ENCODE peak calls at places on chromosomes 6 and 20, in six cellular contexts. K is A549, I is heart right ventricle, W is mammary epithelial cell, P is choroid plexus epithelial cell, A is pancreas. F is an unnamed sample.

GRCh38 chr6:46626228-46626909 is 26.2 kb downstream of the CYP39A1 start:
- DNase-seq in K (peak), I (peak), W (peak), P (peak), A (no peak), F (peak)

GRCh38 chr6:146224988-146225387 is 196.1 kb downstream of the GRM1 start:
- DNase-seq in K (no peak), I (no peak), W (no peak), P (no peak), A (no peak), F (no peak)

GRCh38 chr6:63572733-63573139 is 456 bp downstream of the LOC128125822 start:
- DNase-seq in K (no peak), I (no peak), W (no peak), P (no peak), A (peak), F (no peak)

GRCh38 chr6:111874030-111874425 is 776 bp upstream of the FYN start:
- DNase-seq in K (no peak), I (peak), W (no peak), P (peak), A (no peak), F (peak)

GRCh38 chr20:19013907-19014306 is 198.5 kb upstream of the SLC24A3 start:
- DNase-seq in K (no peak), I (no peak), W (no peak), P (no peak), A (no peak), F (no peak)

GRCh38 chr6:9520417-9521151 is 894.3 kb downstream of the TFAP2A start:
- DNase-seq in K (peak), I (no peak), W (peak), P (peak), A (no peak), F (peak)

GRCh38 chr6:33702345-33702977 is 9.0 kb downstream of the UQCC2 start:
- DNase-seq in K (peak), I (no peak), W (peak), P (peak), A (no peak), F (peak)

GRCh38 chr6:30200551-30201281 is 12.5 kb downstream of the TRIM26 start:
- DNase-seq in K (no peak), I (no peak), W (no peak), P (no peak), A (no peak), F (no peak)

GRCh38 chr20:41632896-41633295 is 14.7 kb upstream of the CHD6 start:
- DNase-seq in K (no peak), I (no peak), W (peak), P (no peak), A (no peak), F (peak)

GRCh38 chr20:34332262-34332920 is 29.2 kb upstream of the AHCY start:
- DNase-seq in K (no peak), I (no peak), W (no peak), P (no peak), A (no peak), F (no peak)

GRCh38 chr20:41734506-41734945 is 116.3 kb upstream of the CHD6 start:
- DNase-seq in K (peak), I (peak), W (peak), P (peak), A (no peak), F (peak)

GRCh38 chr6:70282906-70283461 is 19.9 kb downstream of the COL9A1 start:
- DNase-seq in K (no peak), I (no peak), W (no peak), P (no peak), A (no peak), F (no peak)

GRCh38 chr20:1820137-1821074 is 74.8 kb upstream of the SIRPA start:
- DNase-seq in K (no peak), I (no peak), W (peak), P (peak), A (no peak), F (peak)

GRCh38 chr6:54971825-54972224 is 125.3 kb downstream of the FAM83B start:
- DNase-seq in K (no peak), I (no peak), W (peak), P (no peak), A (no peak), F (peak)

GRCh38 chr20:24773751-24774201 is 175.3 kb upstream of the CST7 start:
- DNase-seq in K (peak), I (no peak), W (peak), P (peak), A (no peak), F (peak)

GRCh38 chr6:123777554-123777953 is 26.1 kb upstream of the NKAIN2 start:
- DNase-seq in K (no peak), I (no peak), W (peak), P (peak), A (no peak), F (peak)

GRCh38 chr6:30840922-30841643 is 43.2 kb upstream of the DDR1 start:
- DNase-seq in K (no peak), I (no peak), W (no peak), P (no peak), A (no peak), F (no peak)

GRCh38 chr6:106825156-106825555 is 149.4 kb downstream of the CD24 start:
- DNase-seq in K (peak), I (no peak), W (no peak), P (no peak), A (no peak), F (peak)

GRCh38 chr6:6942826-6943225 is 164.9 kb upstream of the RREB1 start:
- DNase-seq in K (no peak), I (peak), W (no peak), P (no peak), A (no peak), F (no peak)

GRCh38 chr6:31186052-31186734 is 15.7 kb upstream of the POU5F1 start:
- DNase-seq in K (peak), I (peak), W (peak), P (no peak), A (peak), F (peak)

GRCh38 chr20:31663838-31664695 is 26.4 kb downstream of the COX4I2 start:
- DNase-seq in K (peak), I (no peak), W (no peak), P (no peak), A (no peak), F (no peak)

GRCh38 chr6:38404900-38405556 is 234.7 kb downstream of the BTBD9 start:
- DNase-seq in K (peak), I (no peak), W (peak), P (peak), A (no peak), F (peak)

GRCh38 chr6:53302678-53303360 is 45.9 kb downstream of the ELOVL5 start:
- DNase-seq in K (peak), I (no peak), W (peak), P (peak), A (no peak), F (peak)

GRCh38 chr6:7006536-7007191 is 101.1 kb upstream of the RREB1 start:
- DNase-seq in K (no peak), I (no peak), W (peak), P (peak), A (no peak), F (no peak)

GRCh38 chr20:25063981-25064380 is 6.0 kb upstream of the ACSS1 start:
- DNase-seq in K (no peak), I (no peak), W (no peak), P (no peak), A (peak), F (no peak)

GRCh38 chr6:95578106-95578410 is 723 bp downstream of the MANEA start:
- DNase-seq in K (no peak), I (no peak), W (peak), P (no peak), A (no peak), F (peak)

GRCh38 chr6:19037607-19038006 is 650.5 kb downstream of the RNF144B start:
- DNase-seq in K (no peak), I (no peak), W (no peak), P (no peak), A (no peak), F (no peak)

GRCh38 chr6:104940238-104940880 is 16.5 kb upstream of the LIN28B start:
- DNase-seq in K (no peak), I (no peak), W (no peak), P (no peak), A (no peak), F (peak)
- H3K4me3 ChIP-seq in K (no peak), I (peak), W (no peak), P (peak), A (no peak), F (peak)

DNA sequence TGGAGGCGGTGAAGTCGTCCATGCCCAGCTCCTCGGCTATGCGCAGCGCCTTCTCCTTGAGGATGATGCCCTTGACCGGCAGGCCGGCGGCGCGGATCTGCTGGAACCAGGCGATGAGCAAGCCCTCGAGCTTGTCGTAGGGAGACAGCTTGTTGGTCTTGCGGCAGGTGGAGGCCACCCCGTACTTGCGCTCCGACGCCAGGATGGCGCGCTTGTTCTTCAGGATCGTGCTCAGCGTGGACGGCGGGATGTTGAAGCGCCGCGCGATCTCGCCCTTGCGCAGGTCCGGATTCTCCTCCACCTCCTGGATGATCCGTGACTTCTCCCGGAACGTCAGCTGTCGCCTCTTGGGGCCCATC is 435 bp downstream of the CENPB start:
- DNase-seq in K (peak), I (peak), W (peak), P (peak), A (peak), F (peak)
- TF ChIP-seq CTCF in K (no peak), I (no peak), W (no peak), P (no peak), A (no peak), F (no peak)

GRCh38 chr6:122049341-122049740 is 350.1 kb upstream of the HSF2 start:
- DNase-seq in K (no peak), I (no peak), W (peak), P (peak), A (no peak), F (peak)
- H3K4me3 ChIP-seq in K (no peak), I (no peak), W (no peak), P (peak), A (no peak), F (no peak)

DNA sequence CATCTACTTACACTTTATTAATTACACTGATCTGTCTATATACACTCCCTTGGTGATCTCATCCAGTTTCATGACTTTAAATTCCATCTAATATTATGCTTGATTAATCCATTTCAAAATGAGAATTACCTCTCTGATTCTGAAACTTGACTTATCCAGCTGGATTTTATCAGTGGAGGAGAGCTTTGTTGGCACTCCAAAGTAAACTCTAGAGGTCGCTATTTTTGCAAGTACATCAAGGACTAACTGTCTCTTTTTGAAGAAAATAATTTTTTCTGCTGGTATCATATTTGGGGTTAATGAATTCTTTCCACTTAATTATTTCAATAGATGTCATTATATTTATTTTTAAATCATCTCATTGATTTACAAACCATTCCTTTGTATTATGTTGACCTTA is 630.3 kb upstream of the MAN1A1 start:
- DNase-seq in K (peak), I (no peak), W (no peak), P (peak), A (no peak), F (peak)
- TF ChIP-seq CTCF in K (no peak), I (no peak), W (peak), P (no peak), A (no peak), F (peak)